ENCODE peak calls at places on chromosome 16, in ten cellular contexts. Z is Calu3, P is Peyer's patch, C is B cell, W is fibroblast of mammary gland, Q is RWPE1, K is spleen, M is neural progenitor cell, T is ovary, J is uterus. R is an unnamed sample.

GRCh38 chr16:88570691-88571092 is 489 bp downstream of the ZC3H18 start:
- DNase-seq in Z (no peak), P (peak), C (no peak), W (no peak), Q (peak), K (no peak), M (peak), T (no peak), J (no peak), R (no peak)

GRCh38 chr16:79600636-79601091 is at the start of gene MAF:
- DNase-seq in Z (peak), P (peak), C (peak), W (peak), Q (peak), K (peak), M (peak), T (peak), J (peak), R (peak)

GRCh38 chr16:3112881-3113574 is 642 bp downstream of the ZNF205 start:
- DNase-seq in Z (no peak), P (no peak), C (no peak), W (no peak), Q (no peak), K (no peak), M (no peak), T (peak), J (peak), R (no peak)

GRCh38 chr16:8859913-8860881 is 8.6 kb downstream of the CARHSP1 start:
- DNase-seq in Z (peak), P (peak), C (no peak), W (peak), Q (no peak), K (peak), M (no peak), T (peak), J (peak), R (no peak)

GRCh38 chr16:68373528-68374250 is 62.9 kb downstream of the PRMT7 start:
- DNase-seq in Z (no peak), P (no peak), C (no peak), W (no peak), Q (no peak), K (no peak), M (no peak), T (no peak), J (no peak), R (no peak)

GRCh38 chr16:88931936-88932335 is 45.1 kb downstream of the CBFA2T3 start:
- DNase-seq in Z (no peak), P (no peak), C (no peak), W (no peak), Q (no peak), K (no peak), M (no peak), T (no peak), J (no peak), R (no peak)

GRCh38 chr16:14510939-14511797 is 118.9 kb downstream of the PARN start:
- DNase-seq in Z (no peak), P (no peak), C (no peak), W (peak), Q (peak), K (no peak), M (no peak), T (no peak), J (no peak), R (no peak)

GRCh38 chr16:24357511-24357910 is 101.4 kb downstream of the CACNG3 start:
- DNase-seq in Z (no peak), P (no peak), C (no peak), W (no peak), Q (no peak), K (no peak), M (no peak), T (no peak), J (no peak), R (no peak)

GRCh38 chr16:67269766-67270165 is 9.6 kb upstream of the PLEKHG4 start:
- DNase-seq in Z (peak), P (no peak), C (no peak), W (peak), Q (no peak), K (no peak), M (no peak), T (no peak), J (no peak), R (no peak)

GRCh38 chr16:48870141-48870540 is 260.2 kb upstream of the N4BP1 start:
- DNase-seq in Z (no peak), P (no peak), C (no peak), W (no peak), Q (no peak), K (no peak), M (no peak), T (no peak), J (no peak), R (no peak)

GRCh38 chr16:61797960-61798359 is 238.3 kb downstream of the CDH8 start:
- DNase-seq in Z (no peak), P (no peak), C (no peak), W (no peak), Q (no peak), K (no peak), M (no peak), T (no peak), J (no peak), R (no peak)

GRCh38 chr16:29891525-29892457 is 7.6 kb downstream of the SEZ6L2 start:
- DNase-seq in Z (no peak), P (no peak), C (no peak), W (no peak), Q (no peak), K (no peak), M (no peak), T (no peak), J (no peak), R (no peak)

GRCh38 chr16:20300312-20301097 is 26.8 kb downstream of the GP2 start:
- DNase-seq in Z (peak), P (peak), C (no peak), W (peak), Q (peak), K (no peak), M (peak), T (peak), J (no peak), R (peak)

GRCh38 chr16:85735225-85735722 is 15.6 kb downstream of the C16orf74 start:
- DNase-seq in Z (no peak), P (peak), C (peak), W (no peak), Q (no peak), K (peak), M (no peak), T (no peak), J (no peak), R (no peak)

GRCh38 chr16:59330030-59330670 is 596.0 kb upstream of the GOT2 start:
- DNase-seq in Z (no peak), P (no peak), C (no peak), W (no peak), Q (no peak), K (no peak), M (peak), T (no peak), J (no peak), R (no peak)

GRCh38 chr16:30095166-30096078 is 591 bp downstream of the YPEL3 start:
- DNase-seq in Z (no peak), P (no peak), C (no peak), W (no peak), Q (no peak), K (peak), M (peak), T (peak), J (no peak), R (peak)

GRCh38 chr16:19410435-19411153 is 7.1 kb upstream of the TMC5 start:
- DNase-seq in Z (peak), P (peak), C (no peak), W (no peak), Q (no peak), K (peak), M (peak), T (no peak), J (no peak), R (peak)

GRCh38 chr16:50210266-50211038 is 55.9 kb upstream of the ADCY7 start:
- DNase-seq in Z (peak), P (peak), C (peak), W (peak), Q (no peak), K (peak), M (peak), T (peak), J (peak), R (peak)

GRCh38 chr16:74726736-74727135 is 26.1 kb upstream of the MLKL start:
- DNase-seq in Z (no peak), P (peak), C (no peak), W (peak), Q (no peak), K (no peak), M (no peak), T (no peak), J (no peak), R (no peak)
- TF ChIP-seq CTCF in Z (peak), P (no peak), C (no peak), W (peak), Q (peak), K (peak), M (peak), T (no peak), J (no peak), R (peak)

DNA sequence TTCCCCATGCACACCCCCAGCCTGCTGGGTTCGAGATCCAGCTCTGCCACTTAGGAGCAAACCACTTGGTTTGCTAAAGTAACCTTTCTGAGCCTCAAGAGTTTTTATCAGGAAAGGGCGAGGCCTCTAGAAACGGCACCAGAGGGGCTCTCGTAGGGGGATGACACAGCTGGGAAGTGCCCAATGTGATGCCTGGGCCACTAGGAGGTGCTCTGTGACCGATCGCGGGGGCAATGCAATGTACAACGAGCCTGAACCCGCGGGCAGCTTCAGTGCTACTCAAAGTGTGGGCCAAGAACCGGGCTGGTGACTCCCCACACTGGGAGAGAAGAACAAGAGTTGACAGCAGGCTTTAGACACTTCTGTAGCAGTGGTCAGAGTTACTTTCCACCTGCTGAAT is 9.4 kb downstream of the C16orf89 start:
- DNase-seq in Z (peak), P (no peak), C (peak), W (peak), Q (no peak), K (peak), M (peak), T (no peak), J (no peak), R (peak)
- TF ChIP-seq CTCF in Z (peak), P (no peak), C (peak), W (peak), Q (no peak), K (peak), M (peak), T (no peak), J (no peak), R (no peak)

GRCh38 chr16:10988879-10989278 is 44.5 kb downstream of the CLEC16A start:
- DNase-seq in Z (no peak), P (no peak), C (no peak), W (no peak), Q (no peak), K (no peak), M (no peak), T (no peak), J (no peak), R (no peak)

GRCh38 chr16:10990378-10990777 is 46.0 kb downstream of the CLEC16A start:
- DNase-seq in Z (peak), P (no peak), C (no peak), W (no peak), Q (no peak), K (no peak), M (no peak), T (no peak), J (no peak), R (no peak)

GRCh38 chr16:10987361-10988163 is 43.2 kb downstream of the CLEC16A start:
- DNase-seq in Z (no peak), P (no peak), C (no peak), W (no peak), Q (no peak), K (no peak), M (no peak), T (no peak), J (no peak), R (no peak)

GRCh38 chr16:10989494-10989893 is 45.1 kb downstream of the CLEC16A start:
- DNase-seq in Z (no peak), P (no peak), C (no peak), W (no peak), Q (no peak), K (no peak), M (no peak), T (no peak), J (no peak), R (no peak)

GRCh38 chr16:10988164-10988803 is 43.9 kb downstream of the CLEC16A start:
- DNase-seq in Z (peak), P (peak), C (no peak), W (no peak), Q (no peak), K (no peak), M (peak), T (no peak), J (no peak), R (no peak)
- TF ChIP-seq CTCF in Z (peak), P (no peak), C (peak), W (peak), Q (no peak), K (peak), M (peak), T (no peak), J (no peak), R (no peak)

GRCh38 chr16:52581530-52581929 is 34.6 kb upstream of the TOX3 start:
- DNase-seq in Z (peak), P (no peak), C (no peak), W (no peak), Q (no peak), K (no peak), M (no peak), T (no peak), J (no peak), R (no peak)
- TF ChIP-seq CTCF in Z (peak), P (no peak), C (no peak), W (no peak), Q (no peak), K (no peak), M (peak), T (no peak), J (no peak), R (no peak)

DNA sequence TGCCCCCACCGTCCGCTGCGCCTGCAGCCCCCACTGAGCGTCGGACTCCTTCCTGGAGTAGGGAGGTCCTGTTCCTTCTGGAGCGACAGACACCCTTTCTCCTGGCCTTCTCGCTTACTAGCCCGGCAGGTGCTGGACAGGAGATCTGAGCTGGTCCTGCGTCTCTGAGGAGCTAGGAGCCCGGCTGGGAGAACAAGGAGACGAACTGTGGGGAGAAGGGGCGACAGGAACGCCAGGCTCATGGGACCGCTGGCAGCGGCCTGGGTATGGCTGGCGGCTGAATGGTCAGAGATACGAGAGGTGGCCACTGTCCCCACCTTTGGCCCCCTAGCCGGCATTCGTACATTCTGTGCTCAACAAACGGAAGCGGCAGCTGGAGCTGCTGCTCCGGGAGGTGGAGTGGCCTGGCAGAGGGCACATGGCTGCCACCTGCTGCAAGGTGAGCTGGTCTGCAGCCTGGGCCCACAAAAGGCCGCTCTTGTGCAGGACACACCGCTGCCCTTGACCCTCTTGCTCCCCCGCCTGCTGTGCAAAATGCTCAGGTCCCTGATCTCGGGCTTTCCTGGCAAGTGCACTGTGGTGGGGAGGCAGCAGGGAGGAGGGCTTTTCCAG is 2066.7 kb downstream of the TP53TG3F start:
- DNase-seq in Z (no peak), P (no peak), C (no peak), W (no peak), Q (no peak), K (no peak), M (no peak), T (no peak), J (no peak), R (no peak)
- TF ChIP-seq CTCF in Z (no peak), P (no peak), C (no peak), W (no peak), Q (no peak), K (no peak), M (no peak), T (no peak), J (no peak), R (no peak)

GRCh38 chr16:57738844-57739243 is 3.3 kb downstream of the KATNB1 start:
- DNase-seq in Z (no peak), P (no peak), C (no peak), W (no peak), Q (no peak), K (no peak), M (no peak), T (no peak), J (no peak), R (no peak)

GRCh38 chr16:57734308-57734924 is 1.2 kb upstream of the KATNB1 start:
- DNase-seq in Z (no peak), P (no peak), C (no peak), W (no peak), Q (no peak), K (peak), M (no peak), T (peak), J (no peak), R (no peak)

GRCh38 chr16:57734925-57735754 is 430 bp upstream of the KATNB1 start:
- DNase-seq in Z (peak), P (peak), C (peak), W (peak), Q (peak), K (peak), M (peak), T (peak), J (peak), R (peak)

GRCh38 chr16:57735755-57736418 is at the start of gene KATNB1:
- DNase-seq in Z (peak), P (no peak), C (no peak), W (peak), Q (peak), K (no peak), M (no peak), T (no peak), J (no peak), R (no peak)

DNA sequence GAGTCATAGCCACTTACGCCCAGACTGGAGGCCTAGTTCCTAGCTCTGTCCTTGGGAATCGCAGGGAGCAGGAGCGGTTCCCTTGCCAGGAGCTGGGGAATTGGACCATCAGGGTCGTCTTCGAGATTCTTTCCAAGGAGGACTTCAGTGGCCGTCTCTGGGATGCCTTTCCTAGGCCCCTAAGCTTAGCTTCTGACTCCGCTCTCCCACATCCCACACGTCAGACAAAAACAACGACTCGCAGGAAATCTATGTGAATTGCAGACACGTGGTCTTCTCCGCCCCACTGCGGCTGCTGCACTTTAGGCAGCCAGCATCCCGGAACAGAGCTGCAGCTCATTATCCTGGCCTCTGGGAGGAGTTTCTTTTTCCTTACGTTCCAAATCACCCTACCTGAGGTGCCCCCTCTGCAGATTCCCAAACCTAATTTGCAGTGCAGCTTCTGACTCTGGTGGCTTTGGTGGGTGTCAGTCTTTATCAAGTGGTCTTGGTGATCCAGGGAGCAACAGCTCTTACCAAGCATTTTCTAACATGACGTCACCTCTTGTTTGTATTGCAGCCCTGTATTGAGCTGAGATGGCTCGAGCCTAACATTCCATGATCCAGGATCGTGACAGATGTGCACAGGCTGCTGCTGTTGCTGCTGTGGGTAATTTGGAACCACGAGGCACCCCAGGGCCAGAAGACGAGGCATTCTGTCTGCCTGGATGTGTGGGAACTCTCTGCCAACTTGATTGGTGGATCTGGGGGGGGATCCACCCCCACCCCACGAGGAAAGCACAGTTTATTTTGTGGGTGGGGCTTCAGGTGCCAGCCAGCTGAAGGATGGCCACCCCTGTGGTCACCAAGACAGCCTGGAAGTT is 1.1 kb downstream of the KATNB1 start:
- DNase-seq in Z (peak), P (peak), C (no peak), W (peak), Q (peak), K (peak), M (peak), T (peak), J (no peak), R (no peak)
- TF ChIP-seq CTCF in Z (no peak), P (no peak), C (no peak), W (peak), Q (peak), K (no peak), M (no peak), T (no peak), J (no peak), R (no peak)

R was measured in glutamatergic neuron.